ENCODE peak calls at places on chromosomes 4 and X, in eight cellular contexts. V is cardiac muscle cell; N is CD8-positive, alpha-beta T cell; E is left ventricle myocardium inferior; L is GM06990; X is DND-41; O is left lung; M is colonic mucosa. Q is an unnamed sample.

GRCh38 chr4:26936284-26937065 is 75.8 kb downstream of the STIM2 start:
- DNase-seq in M (no peak), L (no peak), X (no peak), N (no peak), V (no peak), O (no peak), E (no peak), Q (peak; percentile 54)

GRCh38 chr4:7500404-7500803 is 65.7 kb upstream of the PSAPL1 start:
- DNase-seq in N (no peak), O (no peak), V (no peak), L (no peak), E (no peak), X (no peak), M (no peak), Q (no peak)

GRCh38 chr4:171785392-171785791 is 27.8 kb upstream of the GALNTL6 start:
- DNase-seq in M (no peak), X (no peak), N (no peak), E (no peak), O (no peak), V (no peak), L (no peak), Q (no peak)

GRCh38 chr4:152997771-152998487 is 61.8 kb downstream of the FHDC1 start:
- DNase-seq in E (no peak), L (no peak), O (peak; percentile 59), M (no peak), N (no peak), X (no peak), V (no peak), Q (no peak)

GRCh38 chr4:177119693-177120092 is 190.0 kb upstream of the NEIL3 start:
- DNase-seq in O (no peak), E (no peak), L (no peak), V (no peak), X (no peak), N (no peak), M (no peak), Q (peak; percentile 28)

GRCh38 chr4:6777636-6778281 is 4.8 kb upstream of the KIAA0232 start:
- DNase-seq in V (no peak), E (no peak), M (no peak), X (no peak), L (no peak), N (no peak), O (no peak), Q (no peak)

GRCh38 chr4:75745192-75745591 is 20.8 kb downstream of the USO1 start:
- DNase-seq in O (no peak), L (no peak), V (peak; percentile 24), X (no peak), E (no peak), M (no peak), N (no peak), Q (peak; percentile 78)

GRCh38 chrX:12170755-12171154 is 32.5 kb downstream of the FRMPD4 start:
- DNase-seq in X (no peak), V (no peak), N (no peak), E (no peak), L (no peak), M (no peak), O (no peak), Q (no peak)

GRCh38 chr4:6278801-6279197 is 9.1 kb downstream of the WFS1 start:
- DNase-seq in N (no peak), O (no peak), V (no peak), M (peak; percentile 49), L (peak; percentile 63), E (peak; percentile 58), X (no peak), Q (peak; percentile 8)

GRCh38 chrX:42943051-42943450 is 165.1 kb upstream of the PPP1R2C start:
- DNase-seq in M (no peak), X (peak; percentile 65), L (no peak), E (no peak), O (no peak), N (no peak), V (no peak), Q (no peak)

GRCh38 chr4:109662786-109663185 is 40.5 kb downstream of the CASP6 start:
- DNase-seq in L (no peak), V (no peak), M (no peak), O (no peak), E (no peak), X (no peak), N (no peak), Q (no peak)

GRCh38 chrX:127207326-127207725 is 387.8 kb downstream of the PRR32 start:
- DNase-seq in N (no peak), V (no peak), X (no peak), O (no peak), M (no peak), E (no peak), L (no peak), Q (no peak)

GRCh38 chr4:165403667-165404066 is 24.9 kb downstream of the CPE start:
- DNase-seq in V (no peak), X (no peak), O (no peak), M (no peak), L (no peak), E (no peak), N (no peak), Q (no peak)

GRCh38 chrX:129663171-129663570 is 8.4 kb upstream of the APLN start:
- DNase-seq in X (no peak), M (no peak), V (no peak), O (no peak), L (no peak), N (no peak), E (no peak), Q (peak; percentile 68)

GRCh38 chrX:154435171-154435733 is 1.7 kb upstream of the GDI1 start:
- DNase-seq in X (no peak), N (no peak), V (no peak), L (no peak), O (no peak), M (no peak), E (no peak), Q (no peak)

GRCh38 chr4:112648263-112649054 is 11.5 kb downstream of the LARP7 start:
- DNase-seq in L (no peak), N (no peak), O (no peak), E (no peak), M (no peak), X (no peak), V (no peak), Q (no peak)

GRCh38 chrX:124378643-124379042 is 32.3 kb downstream of the SH2D1A start:
- DNase-seq in E (no peak), O (no peak), M (no peak), X (no peak), L (no peak), N (no peak), V (no peak), Q (no peak)

GRCh38 chrX:16469870-16470269 is 180.1 kb upstream of the S100G start:
- DNase-seq in N (no peak), X (no peak), M (no peak), L (no peak), V (no peak), O (no peak), E (no peak), Q (no peak)

GRCh38 chrX:103066606-103067005 is 2.6 kb upstream of the BEX1 start:
- DNase-seq in X (no peak), O (no peak), L (no peak), N (no peak), M (no peak), E (no peak), V (no peak), Q (peak; percentile 5)

GRCh38 chrX:57565198-57565597 is 26.6 kb upstream of the ZXDB start:
- DNase-seq in V (no peak), M (no peak), L (no peak), O (no peak), N (no peak), X (no peak), E (no peak), Q (no peak)

GRCh38 chr4:139085141-139085540 is 69.6 kb downstream of the NOCT start:
- DNase-seq in V (no peak), O (no peak), N (no peak), E (no peak), L (no peak), X (no peak), M (no peak), Q (peak; percentile 45)
- TF ChIP-seq CTCF in V (peak; percentile 33), O (no peak), N (peak; percentile 62), E (peak; percentile 30), L (no peak), X (peak; percentile 51), M (no peak), Q (peak; percentile 33)

DNA sequence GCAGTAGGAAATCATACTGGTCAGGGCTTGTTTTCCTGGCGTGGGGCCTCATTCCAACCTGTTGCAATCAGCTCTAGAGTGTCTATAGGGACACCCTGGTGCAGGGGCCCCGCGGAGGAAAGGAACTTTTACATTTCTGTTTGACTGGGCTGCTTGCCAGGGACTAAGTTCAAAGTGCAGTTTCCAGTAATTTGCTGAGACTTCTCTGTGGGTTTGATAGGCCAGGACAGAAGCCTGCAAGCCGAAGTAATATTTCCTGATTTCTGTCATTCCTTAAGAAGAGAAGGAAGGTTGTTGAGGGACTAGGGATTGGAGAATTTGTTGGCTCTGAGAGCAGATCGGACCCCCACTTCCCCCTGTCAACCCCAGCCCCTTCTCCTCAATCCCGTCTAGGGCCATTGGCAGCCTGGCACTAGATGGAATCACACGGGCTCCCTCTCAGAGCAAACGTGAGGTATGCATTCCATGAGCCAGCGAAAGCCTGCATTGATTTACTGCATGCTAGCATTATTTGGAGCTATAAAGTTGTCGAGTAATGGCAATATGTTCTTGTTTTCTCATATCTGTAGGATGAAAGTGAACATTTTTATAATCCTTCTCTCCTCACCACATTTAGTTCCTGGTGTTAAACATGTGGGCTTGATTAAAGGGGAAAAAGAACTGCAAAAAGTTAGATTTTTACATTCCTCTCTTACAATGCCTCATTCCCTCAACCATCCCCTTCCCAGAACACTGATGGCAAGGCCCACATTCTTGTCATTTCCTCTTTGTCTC is 159.1 kb downstream of the SPRY1 start:
- DNase-seq in V (peak; percentile 60), O (peak; percentile 86), X (peak; percentile 62), L (no peak), N (no peak), E (peak; percentile 80), M (peak; percentile 96), Q (peak; percentile 92)
- H3K4me3 ChIP-seq in V (no peak overlapping the region), O (no peak overlapping the region), X (no peak overlapping the region), L (no peak overlapping the region), N (no peak overlapping the region), E (peak overlapping the region; percentile 11), M (no peak overlapping the region), Q (no peak overlapping the region)

DNA sequence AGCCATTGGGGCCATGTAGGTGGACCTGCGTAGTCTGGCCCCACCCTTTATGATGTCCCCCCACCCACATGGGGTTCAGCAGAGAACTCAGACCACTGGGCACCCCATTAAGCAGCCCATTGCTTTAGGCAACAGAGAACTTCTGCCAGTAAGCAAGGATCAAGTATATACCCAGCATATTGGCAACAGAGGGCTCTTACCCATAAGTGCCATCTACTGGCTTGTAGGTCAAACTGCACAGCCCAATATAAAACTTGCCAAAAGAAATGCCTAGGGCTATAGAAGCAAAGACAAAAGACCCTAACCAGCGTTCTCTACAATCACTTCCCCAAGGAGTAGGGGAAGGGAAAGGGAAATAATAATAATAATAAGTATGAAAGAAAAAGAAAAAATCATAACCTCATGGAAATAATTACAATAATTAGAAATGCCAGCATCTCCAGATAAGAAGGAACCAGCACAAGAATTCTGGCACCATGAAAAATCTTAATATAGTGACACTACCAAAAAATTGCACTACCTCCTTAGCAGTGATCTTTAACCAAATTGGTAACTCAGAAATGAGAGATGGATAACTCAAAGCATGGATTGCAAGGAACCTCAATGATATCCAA is 1090.7 kb downstream of the FAT4 start:
- DNase-seq in O (no peak), M (no peak), X (no peak), E (no peak), N (no peak), V (peak; percentile 36), L (no peak), Q (peak; percentile 47)
- TF ChIP-seq CTCF in O (peak; percentile 25), M (no peak), X (peak; percentile 42), E (peak; percentile 60), N (no peak), V (peak; percentile 73), L (peak; percentile 62), Q (peak; percentile 64)

GRCh38 chr4:183397741-183398297 is 46.6 kb upstream of the CDKN2AIP start:
- DNase-seq in M (no peak), X (no peak), O (no peak), V (no peak), E (no peak), L (no peak), N (no peak), Q (no peak)
- H3K4me3 ChIP-seq in M (peak overlapping the region; percentile 61), X (peak overlapping the region; percentile 53), O (peak overlapping the region; percentile 37), V (no peak overlapping the region), E (peak overlapping the region; percentile 68), L (peak overlapping the region; percentile 53), N (peak overlapping the region; percentile 83), Q (peak overlapping the region; percentile 49)